ENCODE peak calls at places on chromosomes 1 and 21, in ten cellular contexts. M is ovary, A is transverse colon, P is A549, N is stomach, X is suprapubic skin, V is GM12878, K is SK-N-SH, O is upper lobe of left lung, D is H1. U is an unnamed sample.

GRCh38 chr21:17513214-17514123 is 626 bp downstream of the CXADR start:
- DNase-seq in M (no peak), A (peak), P (no peak), N (peak), X (no peak), V (no peak), K (peak), O (peak), D (no peak), U (no peak)

GRCh38 chr1:103156966-103157365 is 48.6 kb upstream of the COL11A1 start:
- DNase-seq in M (no peak), A (no peak), P (no peak), N (no peak), X (no peak), V (no peak), K (no peak), O (no peak), D (no peak), U (no peak)

GRCh38 chr1:167136191-167136614 is 42.3 kb downstream of the STYXL2 start:
- DNase-seq in M (no peak), A (peak), P (no peak), N (no peak), X (no peak), V (no peak), K (no peak), O (no peak), D (no peak), U (no peak)

GRCh38 chr1:46557403-46557802 is 6.0 kb upstream of the KNCN start:
- DNase-seq in M (no peak), A (no peak), P (no peak), N (peak), X (peak), V (no peak), K (no peak), O (no peak), D (no peak), U (no peak)

GRCh38 chr1:236345728-236346127 is 48.4 kb upstream of the EDARADD start:
- DNase-seq in M (no peak), A (no peak), P (peak), N (no peak), X (no peak), V (no peak), K (peak), O (no peak), D (no peak), U (no peak)

GRCh38 chr1:181936269-181936668 is 125.2 kb downstream of the ZNF648 start:
- DNase-seq in M (no peak), A (no peak), P (no peak), N (no peak), X (no peak), V (no peak), K (no peak), O (no peak), D (no peak), U (no peak)

GRCh38 chr1:112513112-112513870 is 4.5 kb downstream of the WNT2B start:
- DNase-seq in M (peak), A (peak), P (no peak), N (peak), X (no peak), V (no peak), K (no peak), O (peak), D (no peak), U (no peak)

GRCh38 chr21:45942755-45943629 is 38.6 kb upstream of the COL6A1 start:
- DNase-seq in M (no peak), A (no peak), P (no peak), N (no peak), X (no peak), V (no peak), K (no peak), O (no peak), D (no peak), U (no peak)

GRCh38 chr21:45579383-45580180 is 37.3 kb upstream of the SLC19A1 start:
- DNase-seq in M (no peak), A (peak), P (no peak), N (peak), X (peak), V (no peak), K (peak), O (peak), D (no peak), U (no peak)

GRCh38 chr1:217493290-217493689 is 137.6 kb downstream of the GPATCH2 start:
- DNase-seq in M (no peak), A (no peak), P (no peak), N (no peak), X (no peak), V (no peak), K (no peak), O (no peak), D (no peak), U (no peak)

GRCh38 chr1:16215882-16216753 is 3.7 kb upstream of the ARHGEF19 start:
- DNase-seq in M (peak), A (peak), P (peak), N (peak), X (peak), V (peak), K (peak), O (peak), D (peak), U (peak)

GRCh38 chr1:226097866-226098625 is 35.5 kb downstream of the H3-3A start:
- DNase-seq in M (no peak), A (no peak), P (no peak), N (no peak), X (no peak), V (no peak), K (no peak), O (no peak), D (no peak), U (no peak)

GRCh38 chr1:224783006-224783651 is 146.3 kb upstream of the DNAH14 start:
- DNase-seq in M (no peak), A (no peak), P (no peak), N (no peak), X (no peak), V (peak), K (no peak), O (no peak), D (no peak), U (no peak)

GRCh38 chr21:25313891-25314646 is 293.2 kb downstream of the MRPL39 start:
- DNase-seq in M (no peak), A (no peak), P (no peak), N (no peak), X (no peak), V (no peak), K (peak), O (no peak), D (no peak), U (no peak)

GRCh38 chr1:236111527-236112331 is 30.6 kb upstream of the GPR137B start:
- DNase-seq in M (no peak), A (no peak), P (no peak), N (no peak), X (no peak), V (no peak), K (no peak), O (no peak), D (no peak), U (no peak)

GRCh38 chr1:41383094-41383852 is 22.0 kb downstream of the FOXO6 start:
- DNase-seq in M (peak), A (no peak), P (no peak), N (no peak), X (no peak), V (no peak), K (no peak), O (no peak), D (no peak), U (no peak)

GRCh38 chr1:116306837-116307442 is 66.1 kb upstream of the ATP1A1 start:
- DNase-seq in M (no peak), A (no peak), P (no peak), N (no peak), X (no peak), V (no peak), K (no peak), O (no peak), D (no peak), U (no peak)

GRCh38 chr1:205714190-205714905 is 34.0 kb upstream of the SLC45A3 start:
- DNase-seq in M (no peak), A (no peak), P (no peak), N (no peak), X (no peak), V (no peak), K (no peak), O (peak), D (no peak), U (no peak)

GRCh38 chr1:15124362-15125100 is 29.0 kb upstream of the TMEM51 start:
- DNase-seq in M (peak), A (no peak), P (no peak), N (no peak), X (no peak), V (no peak), K (no peak), O (no peak), D (no peak), U (no peak)

GRCh38 chr1:222950892-222951291 is 136.1 kb downstream of the DISP1 start:
- DNase-seq in M (no peak), A (no peak), P (no peak), N (no peak), X (no peak), V (no peak), K (no peak), O (no peak), D (no peak), U (no peak)

GRCh38 chr1:118266436-118266835 is 81.4 kb upstream of the SPAG17 start:
- DNase-seq in M (no peak), A (no peak), P (no peak), N (no peak), X (no peak), V (no peak), K (no peak), O (no peak), D (no peak), U (no peak)

GRCh38 chr1:11227106-11228077 is 35.0 kb downstream of the MTOR start:
- DNase-seq in M (no peak), A (no peak), P (no peak), N (no peak), X (no peak), V (peak), K (no peak), O (no peak), D (no peak), U (no peak)

GRCh38 chr1:79741720-79742421 is 735.3 kb upstream of the ADGRL4 start:
- DNase-seq in M (no peak), A (no peak), P (no peak), N (no peak), X (no peak), V (peak), K (no peak), O (no peak), D (no peak), U (no peak)

GRCh38 chr1:85894651-85895050 is 186.4 kb upstream of the ZNHIT6 start:
- DNase-seq in M (peak), A (no peak), P (peak), N (no peak), X (no peak), V (peak), K (peak), O (no peak), D (no peak), U (peak)

GRCh38 chr1:227901906-227902640 is 45.7 kb downstream of the WNT9A start:
- DNase-seq in M (peak), A (no peak), P (no peak), N (no peak), X (peak), V (no peak), K (peak), O (no peak), D (no peak), U (no peak)

GRCh38 chr1:233635765-233636502 is 22.0 kb downstream of the KCNK1 start:
- DNase-seq in M (no peak), A (no peak), P (no peak), N (peak), X (no peak), V (no peak), K (no peak), O (peak), D (no peak), U (no peak)

GRCh38 chr21:30194701-30195299 is 21.1 kb downstream of the CLDN8 start:
- DNase-seq in M (no peak), A (no peak), P (no peak), N (no peak), X (no peak), V (no peak), K (peak), O (no peak), D (no peak), U (no peak)

GRCh38 chr1:91018006-91018405 is 3.8 kb downstream of the ZNF644 start:
- DNase-seq in M (no peak), A (no peak), P (no peak), N (no peak), X (no peak), V (no peak), K (peak), O (no peak), D (no peak), U (no peak)

GRCh38 chr1:107858323-107858722 is 106.7 kb downstream of the VAV3 start:
- DNase-seq in M (no peak), A (no peak), P (no peak), N (no peak), X (no peak), V (no peak), K (no peak), O (no peak), D (no peak), U (no peak)

GRCh38 chr1:207194197-207194596 is 90.2 kb downstream of the C4BPA start:
- DNase-seq in M (no peak), A (no peak), P (no peak), N (no peak), X (no peak), V (no peak), K (no peak), O (no peak), D (no peak), U (no peak)

GRCh38 chr1:5746611-5747427 is 245.4 kb downstream of the NPHP4 start:
- DNase-seq in M (no peak), A (no peak), P (no peak), N (peak), X (no peak), V (no peak), K (no peak), O (no peak), D (no peak), U (no peak)

GRCh38 chr1:172973424-172973823 is 77.3 kb downstream of the TNFSF18 start:
- DNase-seq in M (no peak), A (no peak), P (no peak), N (no peak), X (no peak), V (no peak), K (no peak), O (no peak), D (no peak), U (no peak)

GRCh38 chr1:224632381-224632871 is 16.3 kb downstream of the CNIH3 start:
- DNase-seq in M (no peak), A (no peak), P (no peak), N (peak), X (no peak), V (no peak), K (no peak), O (no peak), D (no peak), U (no peak)

GRCh38 chr1:58497499-58497898 is 49.0 kb downstream of the OMA1 start:
- DNase-seq in M (no peak), A (no peak), P (no peak), N (no peak), X (no peak), V (no peak), K (no peak), O (no peak), D (no peak), U (no peak)

GRCh38 chr1:22848374-22848773 is 124.3 kb downstream of the LACTBL1 start:
- DNase-seq in M (no peak), A (no peak), P (no peak), N (no peak), X (no peak), V (no peak), K (no peak), O (no peak), D (no peak), U (no peak)

DNA sequence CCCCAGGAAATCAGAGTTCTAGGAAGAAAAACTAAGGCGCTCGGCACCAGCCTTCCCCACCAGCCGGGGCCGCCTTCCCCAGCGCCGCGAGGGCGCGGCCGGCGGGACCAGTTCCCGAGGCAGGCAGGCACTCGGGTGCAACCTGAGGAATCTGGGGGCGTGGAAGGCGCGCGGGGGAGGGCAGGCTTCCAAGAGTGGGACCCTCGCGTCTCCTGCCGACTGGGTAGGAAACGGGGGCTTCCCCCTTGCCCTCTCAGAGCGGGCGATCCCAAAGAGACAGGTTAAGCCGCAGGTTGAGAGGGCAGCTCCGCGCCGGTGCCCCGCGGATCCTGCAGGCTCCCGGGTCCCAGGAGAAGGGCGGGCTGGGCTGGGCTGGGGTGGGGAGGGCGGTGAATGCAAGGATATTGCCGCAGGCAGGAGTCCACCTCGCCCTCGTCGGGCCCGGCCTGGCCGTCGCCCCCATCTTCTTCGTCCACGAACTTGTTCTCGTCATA is 424 bp downstream of the ARPC5 start:
- DNase-seq in M (peak), A (peak), P (peak), N (peak), X (peak), V (no peak), K (peak), O (peak), D (no peak), U (no peak)
- TF ChIP-seq EP300 in M (no peak), A (no peak), P (no peak), N (no peak), X (no peak), V (no peak), K (no peak), O (no peak), D (no peak), U (no peak)

GRCh38 chr1:24152631-24153494 is 9.9 kb upstream of the IL22RA1 start:
- DNase-seq in M (no peak), A (no peak), P (no peak), N (no peak), X (no peak), V (no peak), K (no peak), O (no peak), D (no peak), U (no peak)

GRCh38 chr1:24150228-24151174 is 7.6 kb upstream of the IL22RA1 start:
- DNase-seq in M (peak), A (peak), P (peak), N (peak), X (peak), V (peak), K (peak), O (peak), D (peak), U (peak)

GRCh38 chr1:24154215-24154614 is 11.3 kb upstream of the IL22RA1 start:
- DNase-seq in M (no peak), A (no peak), P (no peak), N (no peak), X (no peak), V (no peak), K (no peak), O (no peak), D (no peak), U (no peak)

GRCh38 chr1:24149854-24150227 is 6.9 kb upstream of the IL22RA1 start:
- DNase-seq in M (no peak), A (peak), P (peak), N (peak), X (no peak), V (no peak), K (no peak), O (peak), D (no peak), U (no peak)

GRCh38 chr1:24151175-24151533 is 8.2 kb upstream of the IL22RA1 start:
- DNase-seq in M (no peak), A (peak), P (no peak), N (peak), X (no peak), V (no peak), K (no peak), O (peak), D (peak), U (no peak)
- TF ChIP-seq EP300 in M (no peak), A (no peak), P (no peak), N (no peak), X (no peak), V (no peak), K (no peak), O (no peak), D (no peak), U (no peak)

GRCh38 chr1:119869962-119870361 is 26.4 kb downstream of the ADAM30 start:
- DNase-seq in M (no peak), A (no peak), P (no peak), N (no peak), X (no peak), V (no peak), K (no peak), O (no peak), D (no peak), U (no peak)

GRCh38 chr1:119870917-119871486 is 25.3 kb downstream of the ADAM30 start:
- DNase-seq in M (peak), A (peak), P (peak), N (peak), X (peak), V (no peak), K (peak), O (peak), D (peak), U (peak)

GRCh38 chr1:119874186-119874585 is 22.1 kb downstream of the ADAM30 start:
- DNase-seq in M (no peak), A (no peak), P (no peak), N (no peak), X (no peak), V (no peak), K (no peak), O (no peak), D (no peak), U (no peak)

GRCh38 chr1:119871881-119872280 is 24.4 kb downstream of the ADAM30 start:
- DNase-seq in M (no peak), A (no peak), P (no peak), N (no peak), X (no peak), V (no peak), K (no peak), O (no peak), D (no peak), U (no peak)

DNA sequence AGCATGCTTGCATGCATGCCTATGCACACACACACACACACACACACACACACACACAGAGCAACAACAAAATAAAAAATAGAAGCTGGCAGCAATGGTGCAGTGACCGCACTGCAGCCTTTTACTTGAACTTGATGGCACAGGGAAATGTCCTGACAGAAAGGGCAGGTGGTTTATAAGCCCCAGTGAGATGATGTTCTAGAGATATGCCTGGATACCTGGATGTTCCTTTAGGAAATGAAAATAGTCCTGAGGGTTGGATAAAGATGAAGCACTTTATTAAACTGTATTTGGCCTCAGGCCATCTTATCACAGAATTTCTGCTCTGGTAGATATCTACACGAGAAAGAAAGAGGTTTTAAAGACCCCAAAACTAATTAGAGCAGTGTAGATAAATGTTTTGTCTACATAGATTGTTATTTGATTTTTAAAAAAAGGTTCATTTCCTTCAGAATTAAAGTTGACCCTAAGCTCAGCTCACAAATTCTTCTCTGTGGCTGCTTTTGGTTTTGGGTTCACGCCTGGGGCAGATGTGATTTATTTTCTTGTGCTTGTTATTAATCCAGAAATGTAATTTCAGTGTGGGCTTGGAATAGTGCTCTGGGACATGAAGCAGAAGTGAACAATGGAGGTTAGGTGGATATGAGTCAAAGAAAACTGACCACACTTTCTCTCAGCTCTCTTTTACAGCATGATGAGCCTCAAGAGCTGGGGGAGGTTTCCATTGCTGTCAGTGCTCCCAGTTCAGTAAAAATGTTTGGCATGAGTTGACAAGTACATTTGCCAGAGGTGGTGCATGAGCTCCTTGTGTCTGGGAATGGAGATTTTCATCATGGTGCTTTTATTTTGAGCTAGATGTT is 22.9 kb downstream of the ADAM30 start:
- DNase-seq in M (no peak), A (no peak), P (no peak), N (no peak), X (no peak), V (no peak), K (no peak), O (no peak), D (no peak), U (no peak)
- TF ChIP-seq EP300 in M (no peak), A (no peak), P (no peak), N (no peak), X (no peak), V (no peak), K (no peak), O (no peak), D (no peak), U (no peak)

DNA sequence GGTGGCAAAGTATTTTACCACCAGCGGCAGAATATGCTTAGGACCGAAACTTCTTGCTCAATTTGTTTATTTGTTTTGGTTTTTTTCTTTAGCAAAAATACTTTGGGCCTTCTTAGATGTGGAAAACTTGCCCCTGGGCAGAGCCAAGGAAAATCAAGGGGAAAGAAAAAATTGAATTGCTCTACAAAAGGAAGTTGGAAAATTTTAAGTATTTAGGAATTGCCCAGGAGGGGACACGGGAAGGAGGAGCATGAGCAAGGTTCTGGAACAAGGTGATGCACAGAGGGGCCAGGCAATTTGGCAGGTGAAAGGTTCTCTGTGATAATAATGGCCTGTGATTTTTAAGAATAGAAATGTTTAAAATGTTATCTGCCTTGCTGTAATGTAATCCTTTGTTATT is 28.6 kb downstream of the SGIP1 start:
- DNase-seq in M (no peak), A (no peak), P (no peak), N (no peak), X (no peak), V (no peak), K (no peak), O (no peak), D (no peak), U (no peak)
- TF ChIP-seq EP300 in M (no peak), A (no peak), P (no peak), N (no peak), X (no peak), V (no peak), K (no peak), O (no peak), D (no peak), U (no peak)

U was measured in tibial nerve.